ENCODE peak calls at places on chromosomes 6 and 20, in ten cellular contexts. One of them, this sample, is unnamed.

GRCh38 chr20:2956480-2956879 is 83.2 kb downstream of the PTPRA start:
- DNase-seq in HS-27A: no peak
- DNase-seq in SHP77: no peak
- DNase-seq in GM04504: no peak
- DNase-seq in pancreas: no peak
- DNase-seq in anterior cingulate cortex: no peak
- DNase-seq in neural crest cell: no peak
- DNase-seq in posterior vena cava: no peak
- DNase-seq in NCI-H1930: no peak
- DNase-seq in AG08396: no peak
- DNase-seq in this sample: no peak

GRCh38 chr20:24842591-24843442 is 106.3 kb upstream of the CST7 start:
- DNase-seq in pancreas: no peak
- DNase-seq in posterior vena cava: no peak
- DNase-seq in AG08396: no peak
- DNase-seq in HS-27A: no peak
- DNase-seq in NCI-H1930: no peak
- DNase-seq in neural crest cell: no peak
- DNase-seq in SHP77: no peak
- DNase-seq in GM04504: no peak
- DNase-seq in anterior cingulate cortex: no peak
- DNase-seq in this sample: no peak

GRCh38 chr6:168181316-168181715 is 102.3 kb upstream of the FRMD1 start:
- DNase-seq in GM04504: no peak
- DNase-seq in neural crest cell: no peak
- DNase-seq in pancreas: no peak
- DNase-seq in posterior vena cava: peak; percentile 44
- DNase-seq in NCI-H1930: no peak
- DNase-seq in AG08396: no peak
- DNase-seq in SHP77: no peak
- DNase-seq in anterior cingulate cortex: no peak
- DNase-seq in HS-27A: no peak
- DNase-seq in this sample: no peak

GRCh38 chr6:157823001-157823522 is at the start of gene SNX9:
- DNase-seq in anterior cingulate cortex: no peak
- DNase-seq in NCI-H1930: peak; percentile 15
- DNase-seq in posterior vena cava: peak; percentile 96
- DNase-seq in AG08396: peak; percentile 87
- DNase-seq in SHP77: peak; percentile 33
- DNase-seq in neural crest cell: peak; percentile 62
- DNase-seq in pancreas: peak; percentile 82
- DNase-seq in HS-27A: no peak
- DNase-seq in GM04504: peak; percentile 44
- DNase-seq in this sample: peak; percentile 51

GRCh38 chr20:17227199-17227535 is 327 bp downstream of the PCSK2 start:
- DNase-seq in anterior cingulate cortex: no peak
- DNase-seq in posterior vena cava: no peak
- DNase-seq in HS-27A: no peak
- DNase-seq in pancreas: no peak
- DNase-seq in GM04504: no peak
- DNase-seq in neural crest cell: no peak
- DNase-seq in NCI-H1930: no peak
- DNase-seq in AG08396: no peak
- DNase-seq in SHP77: no peak
- DNase-seq in this sample: no peak

GRCh38 chr6:111888928-111889696 is 15.9 kb upstream of the FYN start:
- DNase-seq in NCI-H1930: peak; percentile 2
- DNase-seq in AG08396: peak; percentile 25
- DNase-seq in GM04504: no peak
- DNase-seq in posterior vena cava: no peak
- DNase-seq in neural crest cell: peak; percentile 58
- DNase-seq in pancreas: no peak
- DNase-seq in SHP77: no peak
- DNase-seq in anterior cingulate cortex: no peak
- DNase-seq in HS-27A: no peak
- DNase-seq in this sample: no peak

GRCh38 chr6:149493697-149494334 is 9.0 kb upstream of the ZC3H12D start:
- DNase-seq in GM04504: no peak
- DNase-seq in NCI-H1930: no peak
- DNase-seq in anterior cingulate cortex: no peak
- DNase-seq in AG08396: no peak
- DNase-seq in SHP77: no peak
- DNase-seq in HS-27A: no peak
- DNase-seq in posterior vena cava: no peak
- DNase-seq in pancreas: no peak
- DNase-seq in neural crest cell: no peak
- DNase-seq in this sample: no peak

GRCh38 chr6:38080349-38080748 is 260.8 kb downstream of the ZFAND3 start:
- DNase-seq in AG08396: no peak
- DNase-seq in anterior cingulate cortex: no peak
- DNase-seq in neural crest cell: no peak
- DNase-seq in SHP77: no peak
- DNase-seq in pancreas: no peak
- DNase-seq in GM04504: no peak
- DNase-seq in NCI-H1930: no peak
- DNase-seq in HS-27A: peak; percentile 11
- DNase-seq in posterior vena cava: no peak
- DNase-seq in this sample: no peak

GRCh38 chr6:142075516-142076101 is 57.1 kb upstream of the GJE1 start:
- DNase-seq in anterior cingulate cortex: no peak
- DNase-seq in pancreas: no peak
- DNase-seq in SHP77: no peak
- DNase-seq in AG08396: no peak
- DNase-seq in posterior vena cava: no peak
- DNase-seq in neural crest cell: no peak
- DNase-seq in HS-27A: no peak
- DNase-seq in GM04504: no peak
- DNase-seq in NCI-H1930: no peak
- DNase-seq in this sample: no peak

GRCh38 chr6:34370371-34370770 is 22.1 kb downstream of the NUDT3 start:
- DNase-seq in GM04504: no peak
- DNase-seq in pancreas: no peak
- DNase-seq in NCI-H1930: no peak
- DNase-seq in anterior cingulate cortex: no peak
- DNase-seq in HS-27A: no peak
- DNase-seq in neural crest cell: no peak
- DNase-seq in AG08396: no peak
- DNase-seq in SHP77: no peak
- DNase-seq in posterior vena cava: no peak
- DNase-seq in this sample: no peak

GRCh38 chr6:35624341-35625070 is 64.2 kb downstream of the FKBP5 start:
- DNase-seq in SHP77: no peak
- DNase-seq in pancreas: no peak
- DNase-seq in posterior vena cava: no peak
- DNase-seq in anterior cingulate cortex: no peak
- DNase-seq in HS-27A: no peak
- DNase-seq in neural crest cell: no peak
- DNase-seq in AG08396: no peak
- DNase-seq in GM04504: no peak
- DNase-seq in NCI-H1930: no peak
- DNase-seq in this sample: no peak

GRCh38 chr6:133170602-133171001 is 70.6 kb upstream of the EYA4 start:
- DNase-seq in AG08396: no peak
- DNase-seq in HS-27A: no peak
- DNase-seq in anterior cingulate cortex: no peak
- DNase-seq in NCI-H1930: no peak
- DNase-seq in neural crest cell: no peak
- DNase-seq in SHP77: no peak
- DNase-seq in pancreas: no peak
- DNase-seq in GM04504: no peak
- DNase-seq in posterior vena cava: no peak
- DNase-seq in this sample: no peak

GRCh38 chr20:58271596-58272460 is 37.7 kb upstream of the RAB22A start:
- DNase-seq in GM04504: no peak
- DNase-seq in AG08396: no peak
- DNase-seq in anterior cingulate cortex: no peak
- DNase-seq in neural crest cell: no peak
- DNase-seq in posterior vena cava: no peak
- DNase-seq in HS-27A: no peak
- DNase-seq in NCI-H1930: no peak
- DNase-seq in SHP77: no peak
- DNase-seq in pancreas: no peak
- DNase-seq in this sample: no peak

GRCh38 chr6:119138906-119139541 is 60.6 kb upstream of the FAM184A start:
- DNase-seq in anterior cingulate cortex: no peak
- DNase-seq in pancreas: no peak
- DNase-seq in SHP77: no peak
- DNase-seq in AG08396: no peak
- DNase-seq in posterior vena cava: no peak
- DNase-seq in neural crest cell: no peak
- DNase-seq in GM04504: no peak
- DNase-seq in HS-27A: no peak
- DNase-seq in NCI-H1930: no peak
- DNase-seq in this sample: no peak

GRCh38 chr6:150867117-150867516 is 1.6 kb downstream of the MTHFD1L start:
- DNase-seq in GM04504: no peak
- DNase-seq in HS-27A: no peak
- DNase-seq in NCI-H1930: no peak
- DNase-seq in posterior vena cava: no peak
- DNase-seq in AG08396: no peak
- DNase-seq in neural crest cell: no peak
- DNase-seq in pancreas: no peak
- DNase-seq in anterior cingulate cortex: no peak
- DNase-seq in SHP77: no peak
- DNase-seq in this sample: no peak